ENCODE peak calls at places on chromosomes 13 and 19, in five cellular contexts. L is IMR-90, X is neuronal stem cell, U is trophoblast cell, T is H1. Q is an unnamed sample.

GRCh38 chr19:6125571-6125989 is 9.9 kb upstream of the ACSBG2 start:
- DNase-seq in X (no peak), U (peak), L (peak), T (peak), Q (peak)

GRCh38 chr13:38879278-38879677 is 111.4 kb downstream of the STOML3 start:
- DNase-seq in T (no peak), L (no peak), U (no peak), X (no peak), Q (no peak)

GRCh38 chr19:10718205-10719196 is 622 bp downstream of the DNM2 start:
- DNase-seq in U (peak), X (no peak), T (no peak), L (peak), Q (peak)

GRCh38 chr13:97295279-97296182 is 73.4 kb downstream of the MBNL2 start:
- DNase-seq in L (peak), T (no peak), U (peak), X (no peak), Q (peak)

GRCh38 chr19:46181386-46181774 is 33.3 kb downstream of the IGFL2 start:
- DNase-seq in U (no peak), L (peak), T (no peak), X (no peak), Q (peak)

GRCh38 chr19:35843676-35844481 is 8.4 kb downstream of the NPHS1 start:
- DNase-seq in X (no peak), U (no peak), T (no peak), L (no peak), Q (peak)

GRCh38 chr13:111049791-111050538 is 65.1 kb upstream of the ARHGEF7 start:
- DNase-seq in L (no peak), X (no peak), U (no peak), T (no peak), Q (peak)

GRCh38 chr19:10884273-10884672 is 12.9 kb downstream of the CARM1 start:
- DNase-seq in L (peak), X (no peak), T (no peak), U (no peak), Q (peak)

GRCh38 chr19:50269653-50270052 is 59.5 kb downstream of the KCNC3 start:
- DNase-seq in T (no peak), X (no peak), U (no peak), L (no peak), Q (no peak)

GRCh38 chr13:66501187-66501586 is 728.9 kb downstream of the PCDH9 start:
- DNase-seq in L (peak), U (no peak), T (no peak), X (no peak), Q (peak)

GRCh38 chr13:76732367-76732766 is 153.8 kb downstream of the KCTD12 start:
- DNase-seq in X (no peak), U (no peak), L (no peak), T (no peak), Q (no peak)

GRCh38 chr19:33409906-33410685 is 36.6 kb downstream of the CEBPG start:
- DNase-seq in X (no peak), U (no peak), L (no peak), T (no peak), Q (no peak)

GRCh38 chr13:41411060-41411459 is 46.3 kb upstream of the RGCC start:
- DNase-seq in T (no peak), X (no peak), L (no peak), U (no peak), Q (no peak)

GRCh38 chr13:113991191-113991669 is 17.4 kb upstream of the C13orf46 start:
- DNase-seq in X (no peak), U (no peak), T (no peak), L (no peak), Q (no peak)

GRCh38 chr13:30792257-30793000 is 57.1 kb downstream of the ALOX5AP start:
- DNase-seq in T (no peak), L (peak), X (peak), U (peak), Q (peak)

GRCh38 chr13:41384749-41385503 is 72.4 kb upstream of the RGCC start:
- DNase-seq in U (no peak), X (no peak), L (peak), T (no peak), Q (peak)

GRCh38 chr19:50969413-50969760 is at the start of gene KLK6:
- DNase-seq in T (no peak), L (no peak), X (no peak), U (no peak), Q (no peak)

GRCh38 chr19:30556230-30556711 is 184.1 kb downstream of the ZNF536 start:
- DNase-seq in L (no peak), T (no peak), X (no peak), U (no peak), Q (no peak)

GRCh38 chr13:97274782-97275252 is 52.7 kb downstream of the MBNL2 start:
- DNase-seq in T (no peak), L (peak), X (no peak), U (no peak), Q (peak)

GRCh38 chr13:23610966-23611486 is 40.8 kb downstream of the TNFRSF19 start:
- DNase-seq in L (peak), X (no peak), T (no peak), U (no peak), Q (no peak)

GRCh38 chr13:101307181-101307701 is 109.1 kb downstream of the NALCN start:
- DNase-seq in U (peak), L (peak), T (no peak), X (no peak), Q (peak)

GRCh38 chr13:102273111-102273510 is 128.7 kb downstream of the FGF14 start:
- DNase-seq in X (no peak), U (no peak), T (no peak), L (no peak), Q (no peak)

GRCh38 chr13:59979589-59979988 is 184.1 kb downstream of the DIAPH3 start:
- DNase-seq in T (no peak), U (no peak), L (no peak), X (no peak), Q (no peak)

GRCh38 chr19:17327654-17328516 is 6.8 kb downstream of the ANO8 start:
- DNase-seq in L (no peak), X (peak), U (peak), T (no peak), Q (peak)

GRCh38 chr19:29527500-29528328 is 1.9 kb downstream of the VSTM2B start:
- DNase-seq in X (no peak), U (no peak), L (no peak), T (no peak), Q (no peak)

GRCh38 chr19:47447470-47448359 is 24.0 kb downstream of the SLC8A2 start:
- DNase-seq in L (peak), X (peak), T (peak), U (no peak), Q (peak)

GRCh38 chr19:48501961-48502719 is 9.5 kb downstream of the LMTK3 start:
- DNase-seq in X (peak), T (peak), L (no peak), U (peak), Q (peak)

GRCh38 chr19:6801397-6802086 is 29.0 kb downstream of the VAV1 start:
- DNase-seq in U (peak), L (no peak), T (no peak), X (no peak), Q (no peak)

GRCh38 chr19:33627962-33628839 is 6.4 kb downstream of the CHST8 start:
- DNase-seq in L (no peak), T (no peak), X (no peak), U (no peak), Q (no peak)

GRCh38 chr13:37403776-37404497 is 194.6 kb downstream of the POSTN start:
- DNase-seq in T (no peak), U (no peak), X (no peak), L (peak), Q (peak)

GRCh38 chr13:76023644-76024043 is 387.5 kb downstream of the LMO7 start:
- DNase-seq in T (no peak), U (peak), L (peak), X (no peak), Q (no peak)

GRCh38 chr19:48900477-48901452 is 653 bp downstream of the NUCB1 start:
- DNase-seq in U (no peak), L (peak), X (no peak), T (no peak), Q (peak)

GRCh38 chr19:16778796-16779411 is 50.3 kb upstream of the SIN3B start:
- DNase-seq in T (peak), U (peak), L (peak), X (peak), Q (peak)

GRCh38 chr19:30163663-30164062 is 208.5 kb upstream of the ZNF536 start:
- DNase-seq in L (no peak), T (no peak), U (no peak), X (no peak), Q (no peak)

GRCh38 chr19:472005-472858 is 11.4 kb upstream of the SHC2 start:
- DNase-seq in X (no peak), L (no peak), T (no peak), U (no peak), Q (no peak)

GRCh38 chr19:40571831-40572495 is 4.7 kb upstream of the SHKBP1 start:
- DNase-seq in L (no peak), U (no peak), X (no peak), T (no peak), Q (no peak)

GRCh38 chr19:40567040-40567749 is 9.5 kb upstream of the SHKBP1 start:
- DNase-seq in L (no peak), U (no peak), T (no peak), X (no peak), Q (no peak)

GRCh38 chr19:40567750-40568494 is 8.8 kb upstream of the SHKBP1 start:
- DNase-seq in L (no peak), T (no peak), U (no peak), X (no peak), Q (no peak)

GRCh38 chr19:40570313-40571004 is 6.2 kb upstream of the SHKBP1 start:
- DNase-seq in L (peak), T (peak), U (peak), X (peak), Q (peak)

GRCh38 chr19:40571005-40571318 is 5.7 kb upstream of the SHKBP1 start:
- DNase-seq in X (no peak), L (no peak), U (no peak), T (no peak), Q (no peak)
- H3K4me3 ChIP-seq in X (no peak), L (peak), U (no peak), T (peak), Q (no peak)

GRCh38 chr19:13985771-13986347 is 20.3 kb downstream of the RFX1 start:
- DNase-seq in L (no peak), U (no peak), T (no peak), X (no peak), Q (no peak)
- H2AK5ac ChIP-seq in L (peak), U (no peak), T (peak), X (peak), Q (peak)

GRCh38 chr13:105193026-105193425 is 1342.4 kb downstream of the EFNB2 start:
- DNase-seq in U (no peak), T (no peak), X (no peak), L (no peak), Q (no peak)

GRCh38 chr13:105196052-105196451 is 1339.4 kb downstream of the EFNB2 start:
- DNase-seq in X (no peak), T (no peak), L (peak), U (peak), Q (peak)
- H3K14ac ChIP-seq in X (no peak), T (no peak), L (no peak), U (no peak), Q (no peak)

DNA sequence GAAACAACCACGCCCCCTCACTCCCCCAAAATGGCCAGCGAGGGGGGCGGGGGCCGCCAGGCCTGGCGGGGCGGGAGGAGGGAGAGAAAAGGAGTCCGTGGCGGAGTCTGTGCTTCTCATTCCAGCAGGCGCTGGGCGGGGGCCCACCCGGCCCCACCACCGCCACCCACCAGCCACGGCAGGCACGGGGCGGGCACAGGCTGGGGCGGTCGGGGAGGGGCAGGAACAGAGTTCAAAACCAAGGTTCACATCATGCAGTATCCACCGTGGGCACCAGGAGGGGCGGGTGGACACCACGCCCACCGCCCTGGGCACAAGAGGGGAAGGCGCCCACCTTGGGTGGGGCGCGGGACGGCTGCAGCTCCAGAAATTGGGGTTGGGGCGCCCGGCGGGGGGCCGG is 12.8 kb downstream of the DPF1 start:
- DNase-seq in U (no peak), X (peak), T (no peak), L (no peak), Q (no peak)
- H3K4me3 ChIP-seq in U (no peak), X (peak), T (peak), L (no peak), Q (peak)

GRCh38 chr13:112246731-112247470 is 129.3 kb upstream of the SPACA7 start:
- DNase-seq in T (no peak), L (no peak), X (no peak), U (no peak), Q (no peak)
- H2AK5ac ChIP-seq in T (peak), L (no peak), X (peak), U (no peak), Q (no peak)

GRCh38 chr19:39125554-39126311 is at the start of gene PAK4:
- DNase-seq in X (peak), T (peak), U (peak), L (peak), Q (peak)
- H3K14ac ChIP-seq in X (no peak), T (no peak), U (peak), L (peak), Q (no peak)

GRCh38 chr19:8585057-8585893 is 8.0 kb upstream of the MYO1F start:
- DNase-seq in L (no peak), X (no peak), T (no peak), U (no peak), Q (no peak)
- H3K4me3 ChIP-seq in L (no peak), X (no peak), T (no peak), U (no peak), Q (no peak)

GRCh38 chr19:58229255-58229639 is 533 bp downstream of the ZNF544 start:
- DNase-seq in T (no peak), U (no peak), L (peak), X (no peak), Q (peak)
- H2AK5ac ChIP-seq in T (peak), U (peak), L (no peak), X (peak), Q (no peak)

GRCh38 chr19:54449701-54450069 is 686 bp downstream of the LENG8 start:
- DNase-seq in X (no peak), U (peak), L (peak), T (no peak), Q (peak)
- H3K14ac ChIP-seq in X (peak), U (peak), L (peak), T (no peak), Q (peak)

GRCh38 chr13:44374348-44374712 is 706 bp downstream of the SERP2 start:
- DNase-seq in U (no peak), X (peak), T (no peak), L (no peak), Q (no peak)
- H3K4me3 ChIP-seq in U (no peak), X (no peak), T (peak), L (no peak), Q (peak)